ENCODE peak calls at places on chromosomes 11 and 22, in seven cellular contexts. One of them, this sample, is unnamed.

GRCh38 chr11:131759140-131759539 is 388.7 kb downstream of the NTM start:
- DNase-seq in stimulated activated CD4-positive, alpha-beta T cell treated with anti-CD3 and anti-CD28 coated beads, Interleukin-15, amount 100 ng/mL, for 1 hour: no peak
- DNase-seq in WERI-Rb-1: no peak
- DNase-seq in HTR-8/SVneo: no peak
- DNase-seq in right cardiac atrium: no peak
- DNase-seq in stomach: no peak
- DNase-seq in HEK293T: no peak
- DNase-seq in this sample: no peak

GRCh38 chr22:23035557-23036277 is 34.6 kb upstream of the GNAZ start:
- DNase-seq in HTR-8/SVneo: no peak
- DNase-seq in stomach: no peak
- DNase-seq in right cardiac atrium: no peak
- DNase-seq in WERI-Rb-1: no peak
- DNase-seq in HEK293T: no peak
- DNase-seq in stimulated activated CD4-positive, alpha-beta T cell treated with anti-CD3 and anti-CD28 coated beads, Interleukin-15, amount 100 ng/mL, for 1 hour: no peak
- DNase-seq in this sample: no peak

GRCh38 chr22:17781319-17782031 is 7.2 kb upstream of the BID start:
- DNase-seq in HTR-8/SVneo: peak
- DNase-seq in WERI-Rb-1: no peak
- DNase-seq in HEK293T: no peak
- DNase-seq in right cardiac atrium: no peak
- DNase-seq in stimulated activated CD4-positive, alpha-beta T cell treated with anti-CD3 and anti-CD28 coated beads, Interleukin-15, amount 100 ng/mL, for 1 hour: peak
- DNase-seq in stomach: no peak
- DNase-seq in this sample: peak

GRCh38 chr11:35750981-35751663 is 88.5 kb downstream of the TRIM44 start:
- DNase-seq in right cardiac atrium: no peak
- DNase-seq in stomach: no peak
- DNase-seq in WERI-Rb-1: no peak
- DNase-seq in stimulated activated CD4-positive, alpha-beta T cell treated with anti-CD3 and anti-CD28 coated beads, Interleukin-15, amount 100 ng/mL, for 1 hour: no peak
- DNase-seq in HEK293T: no peak
- DNase-seq in HTR-8/SVneo: no peak
- DNase-seq in this sample: no peak

GRCh38 chr22:16967453-16968217 is 40.4 kb downstream of the GAB4 start:
- DNase-seq in stomach: no peak
- DNase-seq in HEK293T: no peak
- DNase-seq in right cardiac atrium: no peak
- DNase-seq in HTR-8/SVneo: no peak
- DNase-seq in WERI-Rb-1: no peak
- DNase-seq in stimulated activated CD4-positive, alpha-beta T cell treated with anti-CD3 and anti-CD28 coated beads, Interleukin-15, amount 100 ng/mL, for 1 hour: no peak
- DNase-seq in this sample: no peak

GRCh38 chr11:68411501-68411991 is 49.0 kb upstream of the PPP6R3 start:
- DNase-seq in stimulated activated CD4-positive, alpha-beta T cell treated with anti-CD3 and anti-CD28 coated beads, Interleukin-15, amount 100 ng/mL, for 1 hour: no peak
- DNase-seq in HEK293T: no peak
- DNase-seq in stomach: peak
- DNase-seq in WERI-Rb-1: no peak
- DNase-seq in HTR-8/SVneo: no peak
- DNase-seq in right cardiac atrium: no peak
- DNase-seq in this sample: no peak

GRCh38 chr11:62850911-62851806 is 11.8 kb upstream of the WDR74 start:
- DNase-seq in right cardiac atrium: no peak
- DNase-seq in WERI-Rb-1: no peak
- DNase-seq in HEK293T: no peak
- DNase-seq in HTR-8/SVneo: no peak
- DNase-seq in stimulated activated CD4-positive, alpha-beta T cell treated with anti-CD3 and anti-CD28 coated beads, Interleukin-15, amount 100 ng/mL, for 1 hour: no peak
- DNase-seq in stomach: no peak
- DNase-seq in this sample: no peak

GRCh38 chr22:33579448-33580093 is 340.7 kb downstream of the LARGE1 start:
- DNase-seq in stimulated activated CD4-positive, alpha-beta T cell treated with anti-CD3 and anti-CD28 coated beads, Interleukin-15, amount 100 ng/mL, for 1 hour: no peak
- DNase-seq in stomach: peak
- DNase-seq in HTR-8/SVneo: no peak
- DNase-seq in right cardiac atrium: peak
- DNase-seq in WERI-Rb-1: peak
- DNase-seq in HEK293T: peak
- DNase-seq in this sample: no peak

GRCh38 chr11:79488286-79488685 is 47.5 kb upstream of the TENM4 start:
- DNase-seq in HTR-8/SVneo: no peak
- DNase-seq in stomach: no peak
- DNase-seq in WERI-Rb-1: no peak
- DNase-seq in HEK293T: no peak
- DNase-seq in right cardiac atrium: no peak
- DNase-seq in stimulated activated CD4-positive, alpha-beta T cell treated with anti-CD3 and anti-CD28 coated beads, Interleukin-15, amount 100 ng/mL, for 1 hour: no peak
- DNase-seq in this sample: no peak

GRCh38 chr11:86818466-86819282 is 18.3 kb downstream of the PRSS23 start:
- DNase-seq in HEK293T: peak
- DNase-seq in right cardiac atrium: no peak
- DNase-seq in HTR-8/SVneo: peak
- DNase-seq in stimulated activated CD4-positive, alpha-beta T cell treated with anti-CD3 and anti-CD28 coated beads, Interleukin-15, amount 100 ng/mL, for 1 hour: no peak
- DNase-seq in WERI-Rb-1: no peak
- DNase-seq in stomach: no peak
- DNase-seq in this sample: no peak

GRCh38 chr11:58900479-58901420 is 38.5 kb upstream of the GLYATL1 start:
- DNase-seq in stomach: peak
- DNase-seq in WERI-Rb-1: peak
- DNase-seq in stimulated activated CD4-positive, alpha-beta T cell treated with anti-CD3 and anti-CD28 coated beads, Interleukin-15, amount 100 ng/mL, for 1 hour: peak
- DNase-seq in right cardiac atrium: peak
- DNase-seq in HEK293T: peak
- DNase-seq in HTR-8/SVneo: peak
- DNase-seq in this sample: peak